ENCODE peak calls at places on chromosome 11, in six cellular contexts. J is NCI-H1092; U is activated CD4-positive, CD25-positive, alpha-beta regulatory T cell treated with anti-CD3 and anti-CD28 coated beads, Interleukin-2, amount 50 U/mL, for 72 hours; Y is mesothelial cell of epicardium; T is Caki2; L is T-helper 1 cell. D is an unnamed sample.

GRCh38 chr11:71917646-71918045 is 10.7 kb downstream of the XNDC1N start:
- DNase-seq in J (no peak), U (no peak), Y (no peak), T (no peak), L (no peak), D (no peak)

GRCh38 chr11:4611986-4612385 is 4.0 kb upstream of the TRIM68 start:
- DNase-seq in J (no peak), U (no peak), Y (no peak), T (no peak), L (no peak), D (no peak)

GRCh38 chr11:30143098-30143705 is 87.6 kb upstream of the FSHB start:
- DNase-seq in J (peak), U (no peak), Y (no peak), T (peak), L (no peak), D (no peak)

GRCh38 chr11:128860571-128861361 is 6.3 kb downstream of the KCNJ1 start:
- DNase-seq in J (no peak), U (no peak), Y (no peak), T (no peak), L (no peak), D (no peak)

GRCh38 chr11:95877288-95877687 is 46.6 kb downstream of the MTMR2 start:
- DNase-seq in J (no peak), U (no peak), Y (no peak), T (peak), L (no peak), D (no peak)

GRCh38 chr11:123143476-123143875 is 51.6 kb downstream of the CLMP start:
- DNase-seq in J (no peak), U (no peak), Y (no peak), T (no peak), L (no peak), D (no peak)

GRCh38 chr11:15685311-15685710 is 570.6 kb downstream of the INSC start:
- DNase-seq in J (no peak), U (no peak), Y (no peak), T (no peak), L (no peak), D (no peak)

GRCh38 chr11:82701847-82702520 is 31.7 kb downstream of the FAM181B start:
- DNase-seq in J (no peak), U (no peak), Y (no peak), T (peak), L (no peak), D (no peak)

GRCh38 chr11:114036156-114036811 is 23.2 kb upstream of the ZBTB16 start:
- DNase-seq in J (peak), U (peak), Y (peak), T (peak), L (peak), D (peak)

GRCh38 chr11:73412308-73412707 is 36.1 kb downstream of the RELT start:
- DNase-seq in J (no peak), U (no peak), Y (no peak), T (no peak), L (no peak), D (no peak)